ENCODE peak calls at places on chromosomes 1 and 21, in five cellular contexts. R is BJ, P is epithelial cell of proximal tubule, M is GM12865, Y is body of pancreas. C is an unnamed sample.

GRCh38 chr1:79006564-79006963 is at the start of gene ADGRL4:
- DNase-seq in M (no peak), Y (peak; percentile 2), P (no peak), R (no peak), C (peak; percentile 85)

GRCh38 chr1:230858918-230859819 is 9.2 kb downstream of the C1orf198 start:
- DNase-seq in R (peak; percentile 77), M (no peak), P (no peak), Y (no peak), C (no peak)

GRCh38 chr1:203888807-203889251 is 27.4 kb downstream of the SNRPE start:
- DNase-seq in M (no peak), P (no peak), Y (no peak), R (no peak), C (no peak)

GRCh38 chr1:171252482-171252881 is 4.2 kb downstream of the FMO1 start:
- DNase-seq in Y (no peak), M (peak; percentile 84), P (no peak), R (no peak), C (no peak)

GRCh38 chr1:150161747-150162581 is 12.2 kb downstream of the PLEKHO1 start:
- DNase-seq in P (no peak), R (no peak), M (peak; percentile 77), Y (no peak), C (no peak)

GRCh38 chr21:29309703-29310102 is 11.0 kb downstream of the BACH1 start:
- DNase-seq in R (no peak), M (no peak), Y (no peak), P (no peak), C (no peak)

GRCh38 chr1:67821263-67821662 is 12.0 kb downstream of the GNG12 start:
- DNase-seq in R (no peak), M (no peak), Y (no peak), P (no peak), C (no peak)

GRCh38 chr1:8424539-8425116 is 106.7 kb downstream of the SLC45A1 start:
- DNase-seq in Y (peak; percentile 86), M (peak; percentile 72), P (no peak), R (no peak), C (peak; percentile 37)

GRCh38 chr1:63087966-63088365 is 234.4 kb upstream of the FOXD3 start:
- DNase-seq in P (no peak), Y (no peak), R (no peak), M (no peak), C (peak; percentile 63)

GRCh38 chr1:6243993-6244392 is at the start of gene HES3:
- DNase-seq in R (no peak), Y (no peak), P (no peak), M (no peak), C (no peak)

GRCh38 chr1:179043266-179043665 is 17.6 kb downstream of the FAM20B start:
- DNase-seq in R (no peak), Y (no peak), M (no peak), P (no peak), C (no peak)

GRCh38 chr1:100794719-100795645 is 75.4 kb downstream of the VCAM1 start:
- DNase-seq in R (no peak), P (no peak), Y (no peak), M (no peak), C (no peak)

GRCh38 chr1:182366596-182366995 is 25.0 kb downstream of the GLUL start:
- DNase-seq in P (no peak), R (no peak), Y (no peak), M (no peak), C (no peak)

GRCh38 chr1:115929846-115930245 is 46.5 kb upstream of the SLC22A15 start:
- DNase-seq in P (peak; percentile 6), Y (no peak), M (no peak), R (peak; percentile 73), C (no peak)

GRCh38 chr1:232130815-232131474 is 499.0 kb downstream of the SIPA1L2 start:
- DNase-seq in R (no peak), M (no peak), P (no peak), Y (no peak), C (no peak)

GRCh38 chr1:176559474-176560390 is 96.8 kb downstream of the PAPPA2 start:
- DNase-seq in R (no peak), P (peak; percentile 31), M (peak; percentile 61), Y (peak; percentile 68), C (peak; percentile 68)

GRCh38 chr1:114173704-114174103 is 20.0 kb upstream of the SYT6 start:
- DNase-seq in Y (no peak), P (no peak), R (no peak), M (no peak), C (no peak)

GRCh38 chr1:7574121-7575040 is 196.7 kb upstream of the VAMP3 start:
- DNase-seq in P (no peak), Y (peak; percentile 91), R (no peak), M (no peak), C (no peak)

GRCh38 chr1:35053433-35053832 is 21.7 kb upstream of the ZMYM6 start:
- DNase-seq in Y (no peak), P (no peak), M (no peak), R (no peak), C (no peak)

GRCh38 chr1:63524166-63524565 is 841 bp downstream of the EFCAB7 start:
- DNase-seq in M (peak; percentile 9), P (no peak), R (no peak), Y (no peak), C (no peak)

GRCh38 chr21:39675595-39675994 is 62.9 kb downstream of the B3GALT5 start:
- DNase-seq in M (no peak), P (no peak), Y (no peak), R (no peak), C (no peak)

GRCh38 chr1:10378071-10378841 is 20.6 kb upstream of the PGD start:
- DNase-seq in R (no peak), Y (peak; percentile 43), P (no peak), M (peak; percentile 9), C (no peak)

GRCh38 chr1:241362350-241362749 is 5.3 kb upstream of the RGS7 start:
- DNase-seq in P (no peak), R (no peak), Y (no peak), M (no peak), C (no peak)

GRCh38 chr1:16217061-16217785 is 4.8 kb upstream of the ARHGEF19 start:
- DNase-seq in M (peak; percentile 97), R (peak; percentile 78), Y (peak; percentile 99), P (peak; percentile 57), C (peak; percentile 96)

GRCh38 chr1:19640363-19641316 is 3.5 kb upstream of the NBL1 start:
- DNase-seq in Y (no peak), M (no peak), R (no peak), P (no peak), C (no peak)

GRCh38 chr1:45870500-45870899 is 67.1 kb downstream of the MAST2 start:
- DNase-seq in Y (no peak), P (no peak), R (no peak), M (no peak), C (no peak)

GRCh38 chr1:90083995-90084394 is 89.1 kb downstream of the ZNF326 start:
- DNase-seq in Y (no peak), M (no peak), R (no peak), P (no peak), C (no peak)

GRCh38 chr1:186218661-186219352 is 156.2 kb downstream of the TPR start:
- DNase-seq in M (no peak), Y (no peak), P (no peak), R (no peak), C (no peak)

GRCh38 chr1:169115891-169116585 is 9.5 kb downstream of the ATP1B1 start:
- DNase-seq in P (peak; percentile 87), R (no peak), M (peak; percentile 86), Y (peak; percentile 92), C (no peak)

GRCh38 chr1:110059133-110059863 is 11.2 kb downstream of the ALX3 start:
- DNase-seq in R (no peak), M (no peak), P (no peak), Y (no peak), C (no peak)

GRCh38 chr1:110060662-110061060 is 9.8 kb downstream of the ALX3 start:
- DNase-seq in Y (no peak), M (no peak), P (no peak), R (no peak), C (no peak)

GRCh38 chr1:110061341-110061740 is 9.1 kb downstream of the ALX3 start:
- DNase-seq in R (no peak), M (no peak), Y (no peak), P (no peak), C (no peak)

GRCh38 chr1:110058591-110058990 is 11.9 kb downstream of the ALX3 start:
- DNase-seq in Y (no peak), R (no peak), P (no peak), M (no peak), C (no peak)

GRCh38 chr1:110060034-110060661 is 10.3 kb downstream of the ALX3 start:
- DNase-seq in Y (no peak), R (no peak), M (peak; percentile 77), P (no peak), C (peak; percentile 67)
- TF ChIP-seq CTCF in Y (peak; percentile 28), R (peak; percentile 75), M (peak; percentile 96), P (peak; percentile 83), C (peak; percentile 94)

DNA sequence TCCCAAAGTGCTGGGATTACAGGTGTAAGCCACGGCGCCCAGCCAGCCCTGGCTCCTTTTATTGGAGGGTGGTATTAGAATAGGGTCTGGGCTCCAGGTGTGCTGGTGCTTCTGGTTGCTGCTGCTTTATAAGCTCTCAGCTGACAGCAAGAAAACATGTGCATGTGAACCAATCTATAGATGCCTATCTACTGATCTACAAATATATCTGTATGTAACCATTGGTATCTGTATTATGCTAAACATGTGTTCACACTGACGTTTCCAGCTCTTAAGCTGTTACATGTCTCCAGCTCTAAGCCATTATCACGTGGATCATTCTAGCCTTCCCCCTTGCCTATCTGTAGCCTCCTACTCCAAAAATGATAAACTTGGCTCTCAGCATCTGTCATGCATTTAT is 82.4 kb downstream of the ST6GALNAC3 start:
- DNase-seq in M (no peak), R (no peak), Y (no peak), P (no peak), C (no peak)
- TF ChIP-seq CTCF in M (no peak), R (no peak), Y (no peak), P (no peak), C (no peak)

GRCh38 chr21:46457801-46458314 is 833 bp upstream of the DIP2A start:
- DNase-seq in Y (peak; percentile 53), P (no peak), M (peak; percentile 69), R (no peak), C (no peak)
- TF ChIP-seq CTCF in Y (no peak), P (no peak), M (no peak), R (no peak), C (no peak)

DNA sequence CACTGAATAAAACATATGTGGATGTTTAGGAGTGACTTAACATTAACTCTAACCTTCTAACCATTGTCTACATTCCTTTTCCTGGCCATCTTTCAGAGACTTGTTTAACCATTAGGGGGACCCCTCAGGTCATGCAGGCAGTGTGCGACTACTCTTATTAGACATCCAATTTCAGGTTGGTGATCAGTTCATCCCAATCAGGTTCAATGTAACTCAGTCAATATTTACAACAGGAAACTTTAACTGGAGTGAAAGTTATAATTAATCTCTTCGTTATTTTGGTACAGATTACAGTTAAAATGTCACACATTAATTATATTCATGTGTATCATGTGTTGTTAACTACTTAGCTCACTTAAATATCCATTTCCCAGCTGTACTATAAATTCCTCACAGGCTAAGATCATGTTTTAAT is 68.8 kb upstream of the RGS1 start:
- DNase-seq in Y (no peak), P (no peak), R (no peak), M (peak; percentile 68), C (no peak)
- TF ChIP-seq CTCF in Y (no peak), P (peak; percentile 50), R (peak; percentile 38), M (peak; percentile 57), C (no peak)

C was measured in endothelial cell.